ENCODE peak calls at places on chromosomes 4 and X, in four cellular contexts. M, V, N and A are unnamed samples.
A peak's percentile ranks its signal among the peaks of the same experiment; 100 is the strongest.

GRCh38 chr4:85488416-85488815 is 13.5 kb downstream of the ARHGAP24 start:
- DNase-seq in N (no peak), V (no peak), M (no peak), A (no peak)

GRCh38 chr4:44914223-44914622 is 187.9 kb upstream of the GNPDA2 start:
- DNase-seq in M (no peak), N (no peak), V (no peak), A (no peak)

GRCh38 chr4:2301806-2302205 is 39.9 kb upstream of the MXD4 start:
- DNase-seq in N (no peak), M (no peak), V (no peak), A (no peak)

GRCh38 chr4:77538574-77539157 is 67.0 kb upstream of the CXCL13 start:
- DNase-seq in M (peak; percentile 48), N (no peak), V (peak; percentile 46), A (peak; percentile 3)

GRCh38 chr4:119057417-119057816 is 78.2 kb upstream of the MYOZ2 start:
- DNase-seq in M (no peak), N (no peak), V (no peak), A (no peak)

GRCh38 chrX:68934922-68935321 is 106.1 kb downstream of the EFNB1 start:
- DNase-seq in N (no peak), M (no peak), V (no peak), A (no peak)

GRCh38 chr4:74934016-74934821 is 1.3 kb downstream of the PARM1 start:
- DNase-seq in N (no peak), V (peak; percentile 30), M (peak; percentile 19), A (peak; percentile 10)

GRCh38 chr4:76857010-76857409 is 40.9 kb downstream of the SOWAHB start:
- DNase-seq in M (no peak), V (no peak), N (no peak), A (no peak)

GRCh38 chrX:83845397-83845796 is 15.5 kb upstream of the CYLC1 start:
- DNase-seq in N (peak; percentile 34), V (peak; percentile 2), M (peak; percentile 4), A (no peak)